ENCODE peak calls at places on chromosome 20, in four cellular contexts. N is hepatocyte, I is heart right ventricle, L is A673. S is an unnamed sample.

GRCh38 chr20:13800728-13801134 is 15.9 kb downstream of the NDUFAF5 start:
- DNase-seq in N (peak; percentile 55), I (peak; percentile 90), L (peak; percentile 14), S (peak; percentile 95)

GRCh38 chr20:61819921-61820825 is 245.5 kb downstream of the TAF4 start:
- DNase-seq in N (no peak), I (no peak), L (no peak), S (no peak)

GRCh38 chr20:8368680-8369079 is 236.6 kb downstream of the PLCB1 start:
- DNase-seq in N (no peak), I (no peak), L (no peak), S (no peak)

GRCh38 chr20:3068986-3069900 is 2.2 kb upstream of the OXT start:
- DNase-seq in N (no peak), I (no peak), L (no peak), S (peak; percentile 4)

GRCh38 chr20:32674362-32674789 is 635 bp upstream of the C20orf203 start:
- DNase-seq in N (peak; percentile 84), I (no peak), L (peak; percentile 27), S (peak; percentile 58)

GRCh38 chr20:54323227-54323734 is 115.4 kb downstream of the PFDN4 start:
- DNase-seq in N (no peak), I (no peak), L (no peak), S (no peak)

GRCh38 chr20:7667194-7667593 is 273.1 kb downstream of the HAO1 start:
- DNase-seq in N (no peak), I (no peak), L (no peak), S (peak; percentile 90)

GRCh38 chr20:54219751-54220426 is 12.0 kb downstream of the PFDN4 start:
- DNase-seq in N (peak; percentile 55), I (no peak), L (peak; percentile 62), S (peak; percentile 52)

GRCh38 chr20:15310361-15310760 is 972.9 kb upstream of the FLRT3 start:
- DNase-seq in N (no peak), I (no peak), L (no peak), S (peak; percentile 95)

GRCh38 chr20:23702021-23702420 is 13.2 kb upstream of the CST4 start:
- DNase-seq in N (no peak), I (no peak), L (no peak), S (no peak)

GRCh38 chr20:50012282-50013263 is 29.8 kb downstream of the SNAI1 start:
- DNase-seq in N (peak; percentile 72), I (no peak), L (no peak), S (no peak)

GRCh38 chr20:33677991-33678431 is 3.8 kb upstream of the NECAB3 start:
- DNase-seq in N (no peak), I (peak; percentile 64), L (no peak), S (no peak)

GRCh38 chr20:50048420-50049166 is 64.4 kb downstream of the UBE2V1 start:
- DNase-seq in N (no peak), I (peak; percentile 31), L (no peak), S (no peak)

GRCh38 chr20:61877776-61878477 is 187.8 kb downstream of the TAF4 start:
- DNase-seq in N (no peak), I (no peak), L (no peak), S (no peak)

GRCh38 chr20:10857362-10858070 is 183.7 kb upstream of the JAG1 start:
- DNase-seq in N (peak; percentile 91), I (no peak), L (no peak), S (peak; percentile 87)

GRCh38 chr20:43963872-43964791 is 49.5 kb downstream of the TOX2 start:
- DNase-seq in N (no peak), I (peak; percentile 42), L (peak; percentile 84), S (no peak)

GRCh38 chr20:18543216-18543615 is 24.0 kb upstream of the SMIM26 start:
- DNase-seq in N (no peak), I (no peak), L (no peak), S (peak; percentile 39)

DNA sequence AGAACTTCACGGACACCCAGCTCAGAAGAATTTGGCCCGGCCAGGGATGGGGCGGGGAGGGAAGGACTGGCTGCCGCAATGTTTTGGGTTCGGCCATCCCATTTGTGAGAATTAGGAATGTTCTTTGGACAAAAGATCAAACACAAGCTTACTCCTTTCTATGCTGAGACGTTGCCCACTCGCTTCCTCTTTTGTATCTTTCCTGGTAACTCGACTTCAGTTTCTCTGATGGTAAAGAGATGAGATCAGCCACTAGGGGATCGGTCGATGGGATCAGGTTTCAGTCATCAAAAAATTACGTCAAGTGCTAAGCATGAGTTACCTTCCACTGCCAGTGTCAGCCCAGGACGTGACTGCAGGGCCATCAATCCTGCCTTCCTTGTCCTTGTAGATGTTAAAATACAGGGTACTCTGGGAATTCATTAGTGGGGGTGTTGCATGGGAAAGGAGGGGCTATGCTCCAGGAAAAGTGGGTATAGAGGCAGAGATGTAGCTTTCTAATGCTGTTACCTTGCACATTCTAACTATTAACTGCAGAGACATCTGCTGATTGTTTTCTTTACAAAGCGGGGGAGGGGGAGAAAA is 190.2 kb downstream of the TSHZ2 start:
- DNase-seq in N (peak; percentile 67), I (no peak), L (peak; percentile 81), S (peak; percentile 83)
- TF ChIP-seq CTCF in N (peak; percentile 23), I (no peak), L (peak; percentile 49), S (peak; percentile 43)

GRCh38 chr20:39013662-39014109 is 51.5 kb downstream of the DHX35 start:
- DNase-seq in N (no peak), I (no peak), L (no peak), S (no peak)

GRCh38 chr20:39010496-39010895 is 48.4 kb downstream of the DHX35 start:
- DNase-seq in N (no peak), I (no peak), L (no peak), S (no peak)

GRCh38 chr20:39004508-39004907 is 42.4 kb downstream of the DHX35 start:
- DNase-seq in N (peak; percentile 20), I (peak; percentile 14), L (no peak), S (peak; percentile 57)

DNA sequence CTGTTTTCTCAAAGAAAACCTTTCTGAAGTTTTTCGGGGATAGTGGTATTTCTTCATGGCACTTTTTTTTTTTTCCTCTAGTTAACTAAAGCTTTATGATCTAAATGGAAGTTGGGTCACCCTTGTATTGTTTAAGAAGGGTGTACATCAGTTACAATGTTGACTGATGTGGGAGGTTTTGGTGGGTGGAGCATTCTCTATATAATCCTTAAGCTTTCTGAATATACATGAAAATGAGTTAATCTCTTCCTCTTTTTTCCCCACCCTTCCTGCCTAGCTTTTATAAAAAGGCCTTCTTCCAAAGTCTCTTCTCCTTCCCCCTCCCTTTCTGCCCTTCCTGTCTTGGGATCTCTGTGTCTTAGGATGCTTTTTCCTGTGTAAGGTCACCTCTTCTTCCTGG is 47.2 kb downstream of the DHX35 start:
- DNase-seq in N (no peak), I (no peak), L (peak; percentile 87), S (no peak)
- H3K36me3 ChIP-seq in N (no peaks in the 10 kb centered on the region), I (peaks cover 100% of the 10 kb centered on the region), L (peaks cover 43% of the 10 kb centered on the region), S (no peaks in the 10 kb centered on the region)

GRCh38 chr20:59032713-59033059 is 551 bp upstream of the ATP5F1E start:
- DNase-seq in N (peak; percentile 62), I (no peak), L (no peak), S (no peak)
- TF ChIP-seq CTCF in N (peak; percentile 24), I (no peak), L (peak; percentile 21), S (peak; percentile 2)

GRCh38 chr20:46062621-46063020 is 27.1 kb downstream of the NCOA5 start:
- DNase-seq in N (no peak), I (no peak), L (no peak), S (no peak)
- H3K36me3 ChIP-seq in N (no peaks in the 10 kb centered on the region), I (peaks cover 76% of the 10 kb centered on the region), L (peaks cover 67% of the 10 kb centered on the region), S (peaks cover 21% of the 10 kb centered on the region)

GRCh38 chr20:41853803-41854202 is 235.6 kb upstream of the CHD6 start:
- DNase-seq in N (no peak), I (no peak), L (no peak), S (no peak)

GRCh38 chr20:41854765-41855164 is 236.6 kb upstream of the CHD6 start:
- DNase-seq in N (peak; percentile 10), I (no peak), L (peak; percentile 6), S (peak; percentile 42)
- TF ChIP-seq CTCF in N (no peak), I (no peak), L (no peak), S (no peak)

GRCh38 chr20:16505894-16506293 is 67.4 kb downstream of the KIF16B start:
- DNase-seq in N (no peak), I (no peak), L (no peak), S (no peak)
- H3K36me3 ChIP-seq in N (no peaks in the 10 kb centered on the region), I (peaks cover 96% of the 10 kb centered on the region), L (no peaks in the 10 kb centered on the region), S (peaks cover 18% of the 10 kb centered on the region)

GRCh38 chr20:20864346-20865096 is 152.1 kb upstream of the RALGAPA2 start:
- DNase-seq in N (peak; percentile 46), I (no peak), L (peak; percentile 40), S (peak; percentile 28)
- TF ChIP-seq CTCF in N (peak; percentile 56), I (no peak), L (peak; percentile 57), S (peak; percentile 39)

GRCh38 chr20:1338096-1338495 is 9.2 kb upstream of the SDCBP2 start:
- DNase-seq in N (no peak), I (no peak), L (no peak), S (no peak)
- H3K36me3 ChIP-seq in N (no peaks in the 10 kb centered on the region), I (no peaks in the 10 kb centered on the region), L (peaks cover 4% of the 10 kb centered on the region), S (no peaks in the 10 kb centered on the region)

GRCh38 chr20:48866936-48867335 is 39.1 kb upstream of the PREX1 start:
- DNase-seq in N (no peak), I (no peak), L (no peak), S (no peak)
- TF ChIP-seq CTCF in N (no peak), I (no peak), L (no peak), S (no peak)

S was measured in bronchial epithelial cell.